ENCODE peak calls at places on chromosomes 16 and 17, in eight cellular contexts. W is GM23338; H is LoVo; U is SK-N-SH; R is central memory CD4-positive, alpha-beta T cell; E is hippocampal formation; O is pons; K is left cardiac atrium. F is an unnamed sample.

GRCh38 chr17:9170822-9171221 is 149.5 kb downstream of the NTN1 start:
- DNase-seq in E (no peak), O (no peak), K (no peak), R (no peak), U (no peak), H (no peak), W (peak; percentile 75), F (no peak)

GRCh38 chr16:56041556-56042140 is 149.6 kb upstream of the GNAO1 start:
- DNase-seq in W (peak; percentile 86), K (peak; percentile 22), U (peak; percentile 58), H (no peak), R (peak; percentile 16), O (peak; percentile 31), E (no peak), F (no peak)

GRCh38 chr17:33436321-33436720 is 143.2 kb upstream of the ASIC2 start:
- DNase-seq in K (no peak), H (no peak), O (no peak), W (no peak), U (no peak), E (no peak), R (no peak), F (no peak)

GRCh38 chr17:6305613-6306360 is 129.1 kb downstream of the AIPL1 start:
- DNase-seq in U (no peak), W (no peak), R (no peak), K (no peak), O (no peak), E (no peak), H (no peak), F (no peak)

GRCh38 chr16:81521141-81521626 is 76.6 kb downstream of the CMIP start:
- DNase-seq in R (peak; percentile 85), E (no peak), K (no peak), O (no peak), U (peak; percentile 84), H (no peak), W (no peak), F (no peak)

GRCh38 chr17:64920026-64920418 is 744 bp upstream of the LRRC37A3 start:
- DNase-seq in R (no peak), W (peak; percentile 28), E (no peak), O (peak; percentile 46), H (no peak), K (no peak), U (no peak), F (peak; percentile 25)

GRCh38 chr16:49557070-49557446 is 183.5 kb downstream of the C16orf78 start:
- DNase-seq in H (no peak), R (no peak), K (no peak), U (no peak), O (no peak), W (peak; percentile 68), E (no peak), F (no peak)

GRCh38 chr17:32697728-32698625 is 178.9 kb downstream of the MYO1D start:
- DNase-seq in R (no peak), W (no peak), K (no peak), O (no peak), H (no peak), U (no peak), E (no peak), F (no peak)